ENCODE peak calls at places on chromosome X, in five cellular contexts. R is hypothalamus, M is AG08396, P is ACHN, F is DND-41. H is an unnamed sample.

GRCh38 chrX:87391742-87392141 is 125.9 kb upstream of the KLHL4 start:
- DNase-seq in R (no peak), F (no peak), M (no peak), P (no peak), H (no peak)

GRCh38 chrX:141791856-141792255 is 46.3 kb upstream of the MAGEC3 start:
- DNase-seq in M (no peak), F (no peak), P (no peak), R (no peak), H (no peak)

GRCh38 chrX:57583477-57583876 is 8.3 kb upstream of the ZXDB start:
- DNase-seq in M (no peak), R (no peak), P (no peak), F (no peak), H (no peak)

GRCh38 chrX:132226169-132226568 is 6.9 kb upstream of the RAP2C start:
- DNase-seq in R (no peak), F (no peak), P (no peak), M (no peak), H (no peak)

GRCh38 chrX:9349572-9350259 is 115.1 kb upstream of the TBL1X start:
- DNase-seq in R (no peak), P (peak; percentile 23), F (no peak), M (no peak), H (no peak)

GRCh38 chrX:7876957-7877356 is 34.0 kb downstream of the VCX start:
- DNase-seq in M (no peak), P (no peak), R (no peak), F (no peak), H (no peak)

GRCh38 chrX:103845165-103845653 is 13.2 kb upstream of the RAB9B start:
- DNase-seq in M (peak; percentile 76), R (peak; percentile 0), F (peak; percentile 59), P (peak; percentile 81), H (peak; percentile 17)

GRCh38 chrX:40015693-40016092 is 82.1 kb downstream of the BCOR start:
- DNase-seq in M (no peak), F (no peak), R (no peak), P (no peak), H (no peak)

GRCh38 chrX:10486373-10486772 is 134.0 kb downstream of the MID1 start:
- DNase-seq in M (peak; percentile 13), R (no peak), F (no peak), P (no peak), H (peak; percentile 18)

GRCh38 chrX:30888526-30889146 is 418 bp downstream of the TAB3 start:
- DNase-seq in R (no peak), M (peak; percentile 35), P (no peak), F (peak; percentile 16), H (no peak)

GRCh38 chrX:80648023-80648422 is 161.7 kb downstream of the BRWD3 start:
- DNase-seq in M (peak; percentile 11), R (no peak), P (peak; percentile 9), F (no peak), H (no peak)

GRCh38 chrX:30530591-30530990 is 47.0 kb downstream of the TASL start:
- DNase-seq in P (no peak), M (peak; percentile 9), F (no peak), R (no peak), H (peak; percentile 0)

GRCh38 chrX:53550756-53551463 is 116.7 kb upstream of the HSD17B10 start:
- DNase-seq in R (no peak), P (no peak), M (no peak), F (no peak), H (no peak)

GRCh38 chrX:10557166-10557565 is 63.2 kb downstream of the MID1 start:
- DNase-seq in F (no peak), M (no peak), R (no peak), P (no peak), H (no peak)

GRCh38 chrX:41137589-41137988 is 52.3 kb downstream of the USP9X start:
- DNase-seq in R (no peak), P (peak; percentile 10), F (no peak), M (no peak), H (no peak)

GRCh38 chrX:95318882-95319281 is 1365.8 kb upstream of the DIAPH2 start:
- DNase-seq in F (no peak), P (peak; percentile 26), R (no peak), M (peak; percentile 3), H (no peak)

GRCh38 chrX:10125248-10125615 is 31.5 kb upstream of the CLCN4 start:
- DNase-seq in R (no peak), F (no peak), P (no peak), M (no peak), H (no peak)

GRCh38 chrX:39262641-39263040 is 461.4 kb downstream of the MID1IP1 start:
- DNase-seq in P (no peak), F (no peak), R (no peak), M (no peak), H (no peak)

GRCh38 chrX:46545111-46546005 is at the start of gene ZNF674:
- DNase-seq in P (peak; percentile 87), F (peak; percentile 92), M (peak; percentile 86), R (peak; percentile 55), H (peak; percentile 87)

GRCh38 chrX:21375795-21376069 is 1.5 kb downstream of the CNKSR2 start:
- DNase-seq in F (no peak), P (no peak), M (no peak), R (no peak), H (no peak)

GRCh38 chrX:134619838-134620237 is 38.4 kb downstream of the PLAC1 start:
- DNase-seq in F (no peak), P (no peak), M (no peak), R (no peak), H (no peak)

GRCh38 chrX:24025741-24026402 is 1.1 kb downstream of the KLHL15 start:
- DNase-seq in F (no peak), M (no peak), P (peak; percentile 12), R (no peak), H (no peak)

GRCh38 chrX:47200385-47201150 is 6.9 kb downstream of the UBA1 start:
- DNase-seq in R (no peak), M (peak; percentile 58), F (no peak), P (no peak), H (peak; percentile 77)

GRCh38 chrX:47723689-47724088 is 64.7 kb upstream of the UXT start:
- DNase-seq in F (peak; percentile 6), R (no peak), M (no peak), P (no peak), H (peak; percentile 1)

GRCh38 chrX:40152706-40153334 is 55.1 kb upstream of the BCOR start:
- DNase-seq in M (peak; percentile 66), R (peak; percentile 6), F (no peak), P (peak; percentile 28), H (peak; percentile 72)

GRCh38 chrX:14598330-14598729 is 69.0 kb downstream of the GLRA2 start:
- DNase-seq in M (no peak), R (no peak), F (no peak), P (no peak), H (no peak)

GRCh38 chrX:23749129-23749528 is 6.1 kb upstream of the ACOT9 start:
- DNase-seq in R (no peak), M (no peak), F (no peak), P (no peak), H (no peak)

GRCh38 chrX:20523626-20524312 is 257.1 kb upstream of the RPS6KA3 start:
- DNase-seq in P (no peak), R (no peak), M (no peak), F (peak; percentile 28), H (no peak)

GRCh38 chrX:124033821-124034220 is 72.3 kb downstream of the STAG2 start:
- DNase-seq in F (no peak), M (peak; percentile 2), R (no peak), P (no peak), H (no peak)

H was measured in MG63.